ENCODE peak calls at places on chromosomes 16 and 17, in ten cellular contexts. L, R, G, S, K, B, Y, C, H and U are unnamed samples.

GRCh38 chr16:77660311-77660710 is 62.0 kb upstream of the NUDT7 start:
- DNase-seq in C (peak; percentile 60), K (no peak), L (peak; percentile 32), R (peak; percentile 22), G (peak; percentile 55), H (peak; percentile 22), B (peak; percentile 11), Y (peak; percentile 46), S (no peak), U (no peak)

GRCh38 chr16:88727871-88728270 is 21.6 kb downstream of the CTU2 start:
- DNase-seq in C (no peak), B (no peak), L (no peak), Y (peak; percentile 39), R (no peak), G (peak; percentile 34), H (no peak), K (no peak), S (no peak), U (no peak)

GRCh38 chr17:40063034-40063765 is 435 bp downstream of the THRA start:
- DNase-seq in L (no peak), H (no peak), G (no peak), Y (peak; percentile 15), S (peak; percentile 72), K (peak; percentile 35), B (no peak), C (no peak), R (peak; percentile 51), U (peak; percentile 49)

GRCh38 chr17:80743181-80743771 is 198.6 kb downstream of the RPTOR start:
- DNase-seq in H (no peak), C (no peak), R (no peak), B (peak; percentile 29), K (peak; percentile 27), L (no peak), Y (no peak), S (peak; percentile 59), G (no peak), U (no peak)

GRCh38 chr17:45222273-45222993 is 748 bp downstream of the FMNL1 start:
- DNase-seq in H (no peak), G (no peak), B (no peak), S (peak; percentile 84), C (no peak), Y (no peak), R (no peak), L (no peak), K (peak; percentile 42), U (no peak)

GRCh38 chr17:78174332-78174869 is 6.0 kb downstream of the SYNGR2 start:
- DNase-seq in S (peak; percentile 60), K (no peak), B (no peak), L (no peak), C (no peak), H (no peak), R (no peak), Y (no peak), G (no peak), U (no peak)

GRCh38 chr17:27323538-27324212 is 29.8 kb downstream of the WSB1 start:
- DNase-seq in C (peak; percentile 80), L (no peak), H (no peak), S (peak; percentile 19), G (no peak), B (no peak), Y (no peak), K (no peak), R (peak; percentile 50), U (no peak)

GRCh38 chr17:7177954-7178477 is 1.2 kb downstream of the ASGR1 start:
- DNase-seq in G (no peak), K (no peak), H (no peak), Y (no peak), R (peak; percentile 56), S (no peak), C (no peak), B (no peak), L (no peak), U (no peak)

GRCh38 chr16:88197481-88198456 is 185.0 kb upstream of the ZNF469 start:
- DNase-seq in S (peak; percentile 40), R (peak; percentile 10), H (no peak), L (no peak), Y (no peak), C (no peak), B (no peak), G (no peak), K (no peak), U (no peak)